ENCODE peak calls at places on chromosomes 16 and 17, in ten cellular contexts. X is tibial artery, S is Peyer's patch, O is hepatocyte, Z is body of pancreas, Q is stomach, D is left ventricle myocardium inferior, F is transverse colon, U is breast epithelium, B is lower lobe of right lung. Y is an unnamed sample.

GRCh38 chr16:81778861-81779539 is at the start of gene PLCG2:
- DNase-seq in X (peak; percentile 39), S (peak; percentile 93), O (peak; percentile 90), Z (peak; percentile 78), Q (peak; percentile 82), D (peak; percentile 76), F (peak; percentile 87), U (peak; percentile 57), B (peak; percentile 89), Y (peak; percentile 31)

GRCh38 chr16:57622361-57623250 is 5.8 kb upstream of the ADGRG1 start:
- DNase-seq in X (no peak), S (peak; percentile 40), O (no peak), Z (peak; percentile 46), Q (no peak), D (no peak), F (no peak), U (no peak), B (peak; percentile 40), Y (no peak)

GRCh38 chr17:8019665-8020064 is 17.2 kb downstream of the GUCY2D start:
- DNase-seq in X (no peak), S (no peak), O (no peak), Z (no peak), Q (peak; percentile 62), D (no peak), F (no peak), U (peak; percentile 59), B (peak; percentile 67), Y (no peak)

GRCh38 chr16:19595043-19595767 is 39.7 kb downstream of the VPS35L start:
- DNase-seq in X (no peak), S (no peak), O (no peak), Z (peak; percentile 78), Q (peak; percentile 62), D (peak; percentile 20), F (no peak), U (no peak), B (no peak), Y (peak; percentile 28)

GRCh38 chr16:1331712-1332617 is 1.5 kb upstream of the BAIAP3 start:
- DNase-seq in X (no peak), S (peak; percentile 71), O (peak; percentile 89), Z (peak; percentile 84), Q (peak; percentile 73), D (peak; percentile 63), F (peak; percentile 88), U (peak; percentile 83), B (peak; percentile 89), Y (peak; percentile 55)

GRCh38 chr17:79531696-79532095 is 79.2 kb downstream of the RBFOX3 start:
- DNase-seq in X (no peak), S (no peak), O (no peak), Z (no peak), Q (no peak), D (no peak), F (no peak), U (no peak), B (peak; percentile 30), Y (no peak)

GRCh38 chr17:45834471-45835396 is 9.9 kb upstream of the SPPL2C start:
- DNase-seq in X (no peak), S (no peak), O (no peak), Z (no peak), Q (no peak), D (no peak), F (no peak), U (no peak), B (no peak), Y (no peak)

GRCh38 chr17:7354262-7354781 is 634 bp upstream of the TMEM95 start:
- DNase-seq in X (no peak), S (no peak), O (peak; percentile 75), Z (no peak), Q (no peak), D (no peak), F (peak; percentile 22), U (peak; percentile 32), B (no peak), Y (peak; percentile 33)

GRCh38 chr17:38401459-38401858 is 26.8 kb upstream of the ARHGAP23 start:
- DNase-seq in X (no peak), S (no peak), O (no peak), Z (no peak), Q (no peak), D (no peak), F (no peak), U (no peak), B (no peak), Y (no peak)

GRCh38 chr17:17036520-17036998 is 5.7 kb upstream of the MPRIP start:
- DNase-seq in X (peak; percentile 67), S (peak; percentile 34), O (no peak), Z (no peak), Q (no peak), D (no peak), F (no peak), U (no peak), B (peak; percentile 75), Y (no peak)

GRCh38 chr16:47304563-47304962 is 156.3 kb downstream of the ITFG1 start:
- DNase-seq in X (no peak), S (no peak), O (no peak), Z (no peak), Q (no peak), D (no peak), F (no peak), U (no peak), B (no peak), Y (no peak)

GRCh38 chr16:87570938-87571867 is 31.1 kb upstream of the JPH3 start:
- DNase-seq in X (peak; percentile 76), S (peak; percentile 66), O (peak; percentile 78), Z (peak; percentile 75), Q (peak; percentile 81), D (peak; percentile 47), F (peak; percentile 66), U (no peak), B (peak; percentile 63), Y (peak; percentile 56)

GRCh38 chr16:2511128-2511785 is 2.5 kb upstream of the ATP6V0C start:
- DNase-seq in X (peak; percentile 80), S (no peak), O (peak; percentile 74), Z (no peak), Q (peak; percentile 58), D (peak; percentile 68), F (peak; percentile 71), U (no peak), B (peak; percentile 72), Y (peak; percentile 85)

GRCh38 chr17:7138800-7139381 is 24.3 kb upstream of the ASGR2 start:
- DNase-seq in X (no peak), S (no peak), O (no peak), Z (no peak), Q (no peak), D (no peak), F (no peak), U (no peak), B (no peak), Y (no peak)

GRCh38 chr17:37516131-37516561 is 26.5 kb downstream of the DUSP14 start:
- DNase-seq in X (no peak), S (no peak), O (no peak), Z (no peak), Q (no peak), D (no peak), F (no peak), U (no peak), B (no peak), Y (no peak)

GRCh38 chr17:50899559-50900319 is 33.6 kb upstream of the TOB1 start:
- DNase-seq in X (no peak), S (peak; percentile 28), O (no peak), Z (no peak), Q (no peak), D (no peak), F (no peak), U (no peak), B (no peak), Y (no peak)

GRCh38 chr17:59521465-59522126 is 43.8 kb upstream of the DHX40 start:
- DNase-seq in X (peak; percentile 22), S (peak; percentile 64), O (peak; percentile 79), Z (peak; percentile 59), Q (peak; percentile 58), D (peak; percentile 25), F (peak; percentile 75), U (no peak), B (peak; percentile 62), Y (peak; percentile 65)
- TF ChIP-seq CTCF in X (peak; percentile 77), S (peak; percentile 84), O (peak; percentile 81), Z (peak; percentile 76), Q (peak; percentile 80), D (peak; percentile 91), F (peak; percentile 89), U (peak; percentile 65), B (peak; percentile 86), Y (peak; percentile 62)

GRCh38 chr16:89645122-89645521 is 12.4 kb downstream of the CHMP1A start:
- DNase-seq in X (no peak), S (peak; percentile 49), O (no peak), Z (no peak), Q (no peak), D (no peak), F (no peak), U (no peak), B (no peak), Y (no peak)
- H3K36me3 ChIP-seq in X (peaks cover 59% of the 10 kb centered on the region), S (no peaks in the 10 kb centered on the region), O (no peaks in the 10 kb centered on the region), Z (peaks cover 23% of the 10 kb centered on the region), Q (peaks cover 54% of the 10 kb centered on the region), D (peaks cover 40% of the 10 kb centered on the region), F (no peaks in the 10 kb centered on the region), U (no peaks in the 10 kb centered on the region), B (peaks cover 48% of the 10 kb centered on the region), Y (no peaks in the 10 kb centered on the region)

DNA sequence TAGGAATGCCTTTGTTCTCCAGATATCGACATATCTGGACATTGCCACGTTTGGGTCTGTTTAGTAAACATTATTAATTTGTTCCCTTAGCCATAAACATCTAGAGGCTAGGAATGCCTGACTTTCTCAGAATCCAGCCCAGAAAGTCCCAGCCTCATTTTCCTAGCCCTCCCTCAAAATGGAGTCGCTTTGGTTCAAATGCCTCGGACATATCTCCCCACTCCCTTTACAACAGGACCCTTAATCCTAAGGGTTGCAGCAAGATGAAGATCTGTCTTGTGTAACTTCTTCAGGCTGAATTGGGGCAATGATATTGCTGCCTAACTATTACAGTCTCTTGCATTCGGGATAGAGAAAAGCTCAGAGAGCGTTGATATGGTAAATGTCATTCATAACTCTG is 46.2 kb upstream of the ARL4D start:
- DNase-seq in X (no peak), S (no peak), O (no peak), Z (no peak), Q (no peak), D (no peak), F (no peak), U (no peak), B (no peak), Y (no peak)
- H3K9me3 ChIP-seq in X (no peaks in the 10 kb centered on the region), S (peaks cover 25% of the 10 kb centered on the region), O (peaks cover 10% of the 10 kb centered on the region), Z (no peaks in the 10 kb centered on the region), Q (peaks cover 25% of the 10 kb centered on the region), D (peaks cover 28% of the 10 kb centered on the region), F (peaks cover 24% of the 10 kb centered on the region), U (peaks cover 24% of the 10 kb centered on the region), B (peaks cover 25% of the 10 kb centered on the region), Y (peaks cover 4% of the 10 kb centered on the region)

GRCh38 chr16:65684230-65684629 is 562.4 kb upstream of the CDH11 start:
- DNase-seq in X (no peak), S (no peak), O (no peak), Z (no peak), Q (no peak), D (no peak), F (no peak), U (no peak), B (no peak), Y (no peak)
- TF ChIP-seq CTCF in X (no peak), S (no peak), O (no peak), Z (no peak), Q (no peak), D (no peak), F (no peak), U (no peak), B (no peak), Y (no peak)

GRCh38 chr17:20733923-20734322 is 154.4 kb downstream of the CDRT15L2 start:
- DNase-seq in X (no peak), S (no peak), O (no peak), Z (no peak), Q (no peak), D (no peak), F (no peak), U (no peak), B (no peak), Y (no peak)

GRCh38 chr17:20728181-20728580 is 148.7 kb downstream of the CDRT15L2 start:
- DNase-seq in X (no peak), S (no peak), O (no peak), Z (no peak), Q (no peak), D (no peak), F (no peak), U (no peak), B (no peak), Y (no peak)
- H3K36me3 ChIP-seq in X (no peaks in the 10 kb centered on the region), S (no peaks in the 10 kb centered on the region), O (no peaks in the 10 kb centered on the region), Z (no peaks in the 10 kb centered on the region), Q (no peaks in the 10 kb centered on the region), D (no peaks in the 10 kb centered on the region), F (no peaks in the 10 kb centered on the region), U (no peaks in the 10 kb centered on the region), B (no peaks in the 10 kb centered on the region), Y (no peaks in the 10 kb centered on the region)